ENCODE peak calls at places on chromosomes 16 and 17, in nine cellular contexts. A, W, Q, U, S, D, J, H and F are unnamed samples.

GRCh38 chr17:67718325-67718941 is 697 bp downstream of the NOL11 start:
- DNase-seq in W (no peak), S (no peak), D (peak; percentile 55), Q (peak; percentile 13), A (no peak), U (peak; percentile 56), J (peak; percentile 76), H (peak; percentile 32), F (peak; percentile 39)

GRCh38 chr16:64077242-64077641 is 1044.6 kb downstream of the CDH11 start:
- DNase-seq in J (peak; percentile 47), H (no peak), U (no peak), D (no peak), Q (no peak), W (no peak), A (no peak), S (no peak), F (no peak)

GRCh38 chr16:87809150-87809902 is 43.5 kb upstream of the KLHDC4 start:
- DNase-seq in A (no peak), Q (no peak), U (no peak), J (peak; percentile 93), H (no peak), W (no peak), D (no peak), S (peak; percentile 85), F (no peak)

GRCh38 chr17:65228734-65229390 is 91.7 kb downstream of the RGS9 start:
- DNase-seq in Q (peak; percentile 20), S (peak; percentile 89), U (peak; percentile 17), W (no peak), H (no peak), A (no peak), J (no peak), D (peak; percentile 90), F (peak; percentile 91)

GRCh38 chr16:5073279-5073629 is 1.6 kb downstream of the ALG1 start:
- DNase-seq in J (no peak), W (no peak), H (no peak), Q (peak; percentile 15), S (no peak), D (no peak), U (no peak), A (no peak), F (peak; percentile 36)

GRCh38 chr16:19746561-19746960 is 28.5 kb downstream of the IQCK start:
- DNase-seq in H (no peak), S (no peak), A (peak; percentile 63), U (no peak), W (peak; percentile 75), D (peak; percentile 14), Q (no peak), J (no peak), F (no peak)

GRCh38 chr16:78957328-78958100 is 643.0 kb downstream of the MAF start:
- DNase-seq in A (peak; percentile 52), Q (no peak), W (peak; percentile 88), S (no peak), H (no peak), J (no peak), U (no peak), D (no peak), F (no peak)

GRCh38 chr17:11882716-11883115 is 114.6 kb downstream of the ZNF18 start:
- DNase-seq in D (no peak), U (no peak), W (no peak), Q (no peak), H (no peak), J (no peak), S (no peak), A (no peak), F (no peak)

GRCh38 chr16:88494335-88495154 is 41.5 kb downstream of the ZFPM1 start:
- DNase-seq in W (no peak), D (no peak), S (no peak), J (no peak), U (no peak), H (no peak), A (no peak), Q (no peak), F (no peak)

GRCh38 chr16:69351309-69352027 is at the start of gene TMED6:
- DNase-seq in U (no peak), D (no peak), Q (no peak), H (no peak), W (no peak), S (no peak), A (no peak), J (no peak), F (no peak)

GRCh38 chr17:29383687-29384086 is 6.5 kb upstream of the TAOK1 start:
- DNase-seq in W (no peak), D (no peak), U (peak; percentile 75), Q (no peak), S (no peak), H (no peak), J (no peak), A (no peak), F (no peak)

GRCh38 chr16:76226011-76226410 is 51.2 kb upstream of the CNTNAP4 start:
- DNase-seq in Q (peak; percentile 31), D (no peak), A (no peak), J (no peak), H (no peak), U (no peak), W (no peak), S (no peak), F (no peak)

GRCh38 chr16:53756329-53756996 is 52.5 kb downstream of the FTO start:
- DNase-seq in H (no peak), Q (peak; percentile 51), S (no peak), J (no peak), D (no peak), A (peak; percentile 72), W (peak; percentile 86), U (peak; percentile 26), F (no peak)

GRCh38 chr17:43720311-43721060 is 38.1 kb downstream of the SOST start:
- DNase-seq in Q (peak; percentile 59), A (peak; percentile 68), U (peak; percentile 51), W (peak; percentile 86), J (peak; percentile 87), H (peak; percentile 78), S (no peak), D (peak; percentile 93), F (peak; percentile 37)

GRCh38 chr16:8655184-8655717 is 19.2 kb upstream of the ABAT start:
- DNase-seq in W (peak; percentile 49), J (peak; percentile 72), H (peak; percentile 17), S (peak; percentile 31), D (no peak), Q (peak; percentile 39), A (no peak), U (peak; percentile 42), F (peak; percentile 7)

GRCh38 chr17:50080827-50081226 is 14.3 kb upstream of the PDK2 start:
- DNase-seq in S (no peak), J (no peak), W (no peak), Q (no peak), H (no peak), A (no peak), D (no peak), U (no peak), F (no peak)
- H3K4me3 ChIP-seq in S (no peak overlapping the region), J (no peak overlapping the region), W (no peak overlapping the region), Q (no peak overlapping the region), H (no peak overlapping the region), A (no peak overlapping the region), D (no peak overlapping the region), U (no peak overlapping the region), F (no peak overlapping the region)

GRCh38 chr17:61803796-61804195 is 59.5 kb downstream of the BRIP1 start:
- DNase-seq in Q (no peak), H (no peak), J (no peak), A (no peak), S (no peak), W (no peak), U (no peak), D (no peak), F (no peak)

GRCh38 chr17:61806941-61807340 is 56.4 kb downstream of the BRIP1 start:
- DNase-seq in A (no peak), W (no peak), D (no peak), S (no peak), U (no peak), Q (no peak), J (no peak), H (no peak), F (peak; percentile 32)

GRCh38 chr17:61806081-61806828 is 57.1 kb downstream of the BRIP1 start:
- DNase-seq in J (no peak), H (no peak), U (no peak), D (no peak), Q (no peak), S (no peak), W (no peak), A (no peak), F (no peak)

GRCh38 chr17:61803216-61803615 is 60.1 kb downstream of the BRIP1 start:
- DNase-seq in H (no peak), D (no peak), U (no peak), S (no peak), J (no peak), A (no peak), W (no peak), Q (no peak), F (no peak)

DNA sequence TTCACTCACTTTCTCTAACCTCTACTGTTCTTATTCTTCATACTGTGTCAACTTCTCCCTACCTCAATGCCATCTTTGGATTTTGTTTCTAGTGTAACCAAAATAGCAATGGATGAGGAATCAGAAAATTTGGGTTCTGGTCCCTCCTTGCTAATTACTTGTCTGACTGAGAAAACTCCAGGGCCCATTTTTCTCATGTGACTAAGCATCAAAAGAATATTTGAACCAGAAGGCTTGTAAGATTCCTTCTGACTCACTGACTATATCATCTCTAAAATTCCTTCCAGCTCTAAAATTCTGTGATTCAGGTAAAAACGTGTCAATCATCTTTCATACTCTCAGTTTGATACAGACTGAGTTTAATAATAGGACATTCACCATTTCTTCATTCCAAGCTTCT is 57.9 kb downstream of the BRIP1 start:
- DNase-seq in A (no peak), Q (peak; percentile 22), D (no peak), J (no peak), H (no peak), U (peak; percentile 58), W (no peak), S (no peak), F (peak; percentile 71)
- H3K4me2 ChIP-seq in A (no peak overlapping the region), Q (peak overlapping the region; percentile 7), D (peak overlapping the region; percentile 0), J (no peak overlapping the region), H (peak overlapping the region; percentile 10), U (peak overlapping the region; percentile 43), W (no peak overlapping the region), S (no peak overlapping the region), F (peak overlapping the region; percentile 24)

DNA sequence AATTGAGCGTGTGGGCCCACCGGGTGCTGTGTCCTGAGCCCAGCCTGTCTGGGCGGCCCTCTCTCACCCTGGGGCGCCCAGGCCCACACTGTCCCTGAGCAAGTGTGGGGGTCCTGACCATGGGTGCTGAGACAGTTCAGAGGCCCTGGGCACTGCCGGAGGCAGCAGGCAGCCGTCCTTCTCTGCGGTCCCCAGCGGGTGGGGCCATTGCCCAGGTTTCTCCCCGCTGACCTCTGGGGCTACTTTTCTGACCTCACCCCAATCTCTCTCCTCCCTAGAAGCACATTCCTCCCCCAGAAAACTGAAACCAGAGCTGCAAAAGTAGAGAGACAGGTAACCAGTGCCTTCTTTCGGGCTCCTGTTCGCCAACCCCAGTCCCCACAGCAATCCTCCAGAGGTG is 36.0 kb upstream of the PVALEF start:
- DNase-seq in Q (no peak), W (peak; percentile 50), J (no peak), U (no peak), H (no peak), S (no peak), A (no peak), D (no peak), F (no peak)
- H3K4me3 ChIP-seq in Q (no peak overlapping the region), W (no peak overlapping the region), J (no peak overlapping the region), U (no peak overlapping the region), H (no peak overlapping the region), S (no peak overlapping the region), A (no peak overlapping the region), D (no peak overlapping the region), F (no peak overlapping the region)

DNA sequence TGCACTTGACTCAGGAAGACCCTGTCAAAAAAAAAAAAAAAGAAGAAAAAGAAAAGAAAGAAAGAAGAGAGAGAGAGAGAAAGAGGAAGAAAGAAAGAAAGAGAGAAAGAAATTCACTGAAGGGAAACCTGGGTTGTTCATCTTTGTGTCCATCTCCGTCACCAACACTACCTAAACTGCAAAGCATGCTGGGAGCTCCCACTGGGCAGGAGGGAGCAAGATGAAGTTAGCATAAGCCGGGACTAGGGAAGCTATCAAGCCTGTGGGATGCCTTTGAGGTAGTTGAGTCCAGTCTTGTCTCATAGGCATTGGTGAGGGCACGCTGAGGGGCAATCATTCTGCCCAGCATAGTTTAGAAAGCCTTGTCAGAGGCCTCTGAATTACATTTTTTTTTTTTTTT is 7.6 kb upstream of the CBFB start:
- DNase-seq in W (no peak), D (no peak), U (no peak), A (no peak), S (no peak), J (peak; percentile 51), Q (no peak), H (no peak), F (no peak)
- H3K4me2 ChIP-seq in W (no peak overlapping the region), D (no peak overlapping the region), U (no peak overlapping the region), A (no peak overlapping the region), S (no peak overlapping the region), J (peak overlapping the region; percentile 50), Q (no peak overlapping the region), H (no peak overlapping the region), F (no peak overlapping the region)